ENCODE peak calls at places on chromosomes 3 and 15, in four cellular contexts. M is K562, P is GM12891, O is GM12878. N is an unnamed sample.

GRCh38 chr3:137263982-137264777 is 306.4 kb downstream of the IL20RB start:
- DNase-seq in M (no peak), P (no peak), O (no peak), N (no peak)

GRCh38 chr15:91516866-91517265 is 336.6 kb upstream of the SLCO3A1 start:
- DNase-seq in M (no peak), P (no peak), O (no peak), N (no peak)

GRCh38 chr3:4587838-4588105 is 94.6 kb downstream of the ITPR1 start:
- DNase-seq in M (no peak), P (no peak), O (no peak), N (no peak)

GRCh38 chr3:154779571-154779970 is 300.5 kb upstream of the MME start:
- DNase-seq in M (no peak), P (no peak), O (no peak), N (no peak)

GRCh38 chr3:172039352-172040077 is at the start of gene FNDC3B:
- DNase-seq in M (peak; percentile 78), P (peak; percentile 69), O (peak; percentile 59), N (peak; percentile 84)

GRCh38 chr3:114887806-114888205 is 259.3 kb downstream of the ZBTB20 start:
- DNase-seq in M (no peak), P (no peak), O (no peak), N (no peak)

GRCh38 chr15:77180757-77181156 is 109.8 kb upstream of the TSPAN3 start:
- DNase-seq in M (no peak), P (no peak), O (no peak), N (no peak)

GRCh38 chr3:104604326-104605010 is 762.2 kb upstream of the ALCAM start:
- DNase-seq in M (no peak), P (no peak), O (no peak), N (no peak)

GRCh38 chr15:51224428-51224827 is 114.0 kb downstream of the CYP19A1 start:
- DNase-seq in M (no peak), P (no peak), O (no peak), N (no peak)

GRCh38 chr3:46755646-46756045 is 38.0 kb upstream of the PRSS50 start:
- DNase-seq in M (no peak), P (no peak), O (no peak), N (no peak)

DNA sequence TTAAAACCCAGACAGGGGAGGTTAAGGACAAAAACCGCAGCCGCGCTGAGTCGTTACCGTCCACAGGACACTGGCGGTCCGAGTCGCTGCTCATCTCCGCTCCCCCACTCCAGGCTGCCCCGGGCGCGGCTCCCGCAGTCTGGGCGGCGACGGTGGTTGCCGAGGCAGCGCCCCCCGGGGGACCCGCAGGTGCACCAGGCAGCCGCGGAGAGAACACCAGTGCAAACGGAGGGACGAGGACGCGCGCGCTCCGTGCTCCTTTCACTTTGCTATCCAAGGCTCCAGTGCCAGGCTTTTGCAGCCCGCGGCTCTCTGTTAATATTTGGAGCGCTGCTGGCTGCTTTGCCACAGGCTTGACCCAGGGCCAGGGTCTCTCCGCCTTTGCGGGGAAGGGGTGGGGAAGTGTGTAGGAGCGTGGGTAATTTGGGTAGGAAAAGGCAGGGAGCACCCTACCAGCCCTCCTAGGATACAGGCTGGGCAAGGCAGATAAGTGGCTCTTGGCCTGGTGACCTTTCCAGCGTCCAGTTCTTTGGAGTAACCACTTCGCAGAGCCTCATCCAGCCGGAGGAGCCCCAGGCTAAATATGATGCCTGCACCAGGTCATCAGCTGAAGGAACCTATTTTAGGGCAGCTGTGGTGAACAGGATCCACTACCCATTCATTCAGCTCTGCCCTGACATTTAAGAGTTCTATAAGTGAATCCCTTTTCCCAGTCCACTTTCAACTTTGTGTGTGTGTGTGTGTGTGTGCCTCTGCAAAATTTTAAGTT is at the start of gene GADL1:
- DNase-seq in M (no peak), P (no peak), O (no peak), N (peak; percentile 2)
- TF ChIP-seq SPI1 in M (no peak), P (no peak), O (no peak), N (no peak)

GRCh38 chr3:139044366-139045210 is at the start of gene PRR23C:
- DNase-seq in M (peak; percentile 30), P (no peak), O (no peak), N (no peak)
- TF ChIP-seq SPI1 in M (no peak), P (no peak), O (no peak), N (no peak)

GRCh38 chr3:169082076-169082475 is 581.4 kb downstream of the MECOM start:
- DNase-seq in M (no peak), P (no peak), O (no peak), N (no peak)

GRCh38 chr3:169090559-169090958 is 573.0 kb downstream of the MECOM start:
- DNase-seq in M (no peak), P (no peak), O (no peak), N (no peak)

GRCh38 chr3:169082634-169083033 is 580.9 kb downstream of the MECOM start:
- DNase-seq in M (no peak), P (no peak), O (no peak), N (no peak)

GRCh38 chr3:169083126-169083525 is 580.4 kb downstream of the MECOM start:
- DNase-seq in M (no peak), P (no peak), O (no peak), N (no peak)

DNA sequence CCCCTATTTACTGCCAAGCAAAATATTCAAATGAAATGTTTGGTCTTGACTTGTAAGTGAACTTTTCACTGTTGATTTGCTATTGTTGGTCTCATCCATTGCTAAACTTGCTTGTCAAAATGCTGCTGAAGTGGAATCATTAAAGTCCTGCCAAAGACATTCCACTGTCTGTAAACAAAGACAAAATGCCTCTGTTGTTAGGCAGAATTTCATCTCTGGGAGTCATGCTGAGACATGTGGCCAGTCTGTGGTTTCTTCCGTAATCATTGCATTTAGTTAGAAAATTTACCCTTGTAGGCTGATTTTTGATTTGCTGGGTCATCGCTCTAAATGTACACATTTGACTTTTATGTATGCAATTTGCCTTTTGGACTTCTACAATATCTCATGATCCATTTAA is 577.7 kb downstream of the MECOM start:
- DNase-seq in M (no peak), P (no peak), O (no peak), N (no peak)
- TF ChIP-seq SPI1 in M (no peak), P (no peak), O (no peak), N (no peak)

DNA sequence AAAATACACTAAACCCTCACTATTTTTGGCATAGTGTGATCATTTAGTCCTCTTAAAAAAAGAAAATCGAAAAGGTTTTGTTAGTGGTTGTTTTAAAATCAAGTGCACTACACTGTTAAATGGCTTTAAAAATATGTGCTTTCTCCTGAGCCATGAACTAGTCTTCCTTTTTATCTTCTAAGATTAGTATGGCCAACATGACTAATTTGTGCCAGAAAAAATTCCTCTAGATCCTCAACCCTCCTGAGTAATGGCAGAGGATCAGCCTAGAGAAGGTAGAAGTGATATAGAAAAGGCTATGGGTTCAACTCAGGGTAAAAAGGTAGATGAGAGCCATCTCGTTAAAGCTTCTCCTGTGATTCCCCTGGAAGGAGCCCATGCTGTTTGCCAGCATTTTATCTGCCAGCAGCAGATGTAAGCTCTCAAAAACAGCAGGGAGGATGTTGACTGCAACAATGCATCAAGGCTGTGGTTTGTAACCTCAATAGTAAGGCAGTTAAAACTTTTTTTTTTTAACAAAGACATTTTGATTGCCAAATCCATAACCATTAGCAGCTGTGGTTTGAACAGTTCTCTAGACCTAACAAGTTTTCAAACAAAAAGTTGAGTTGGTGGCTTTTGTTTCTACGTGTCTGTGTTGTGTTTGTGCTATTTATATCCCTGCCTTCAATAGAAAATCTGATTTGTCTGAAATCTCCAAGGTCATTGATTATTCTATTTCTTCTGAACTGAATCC is 30.2 kb upstream of the ZNF609 start:
- DNase-seq in M (peak; percentile 22), P (no peak), O (peak; percentile 65), N (peak; percentile 59)
- TF ChIP-seq SPI1 in M (no peak), P (no peak), O (no peak), N (peak; percentile 2)

DNA sequence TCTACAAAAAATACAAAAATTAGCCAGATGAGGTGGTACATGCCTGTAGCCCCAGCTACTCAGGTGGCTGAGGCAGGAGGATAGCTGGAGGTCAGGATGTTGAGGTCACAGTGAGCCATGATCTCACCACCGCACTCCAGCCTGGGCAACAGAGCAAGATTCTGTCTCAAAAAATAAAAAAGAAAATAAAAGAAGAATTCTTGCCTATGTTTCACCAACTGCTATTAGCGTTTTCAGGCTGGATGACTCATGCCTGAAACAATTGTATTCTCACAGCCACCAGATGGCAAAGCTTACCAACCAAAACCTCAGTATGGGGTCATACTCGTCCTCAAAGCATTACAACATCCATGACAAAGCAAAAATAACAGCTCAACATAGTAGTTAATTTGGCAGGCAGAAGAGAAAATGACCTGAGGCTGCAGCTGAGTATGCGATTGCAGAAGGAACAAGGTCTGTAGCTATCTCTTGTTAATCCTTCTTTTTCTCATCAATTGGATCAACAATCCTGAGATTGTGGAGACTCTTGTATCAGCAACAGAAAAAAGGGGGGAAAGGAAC is 52.2 kb downstream of the TP53BP1 start:
- DNase-seq in M (peak; percentile 55), P (no peak), O (peak; percentile 12), N (peak; percentile 88)
- TF ChIP-seq SPI1 in M (no peak), P (no peak), O (no peak), N (no peak)

DNA sequence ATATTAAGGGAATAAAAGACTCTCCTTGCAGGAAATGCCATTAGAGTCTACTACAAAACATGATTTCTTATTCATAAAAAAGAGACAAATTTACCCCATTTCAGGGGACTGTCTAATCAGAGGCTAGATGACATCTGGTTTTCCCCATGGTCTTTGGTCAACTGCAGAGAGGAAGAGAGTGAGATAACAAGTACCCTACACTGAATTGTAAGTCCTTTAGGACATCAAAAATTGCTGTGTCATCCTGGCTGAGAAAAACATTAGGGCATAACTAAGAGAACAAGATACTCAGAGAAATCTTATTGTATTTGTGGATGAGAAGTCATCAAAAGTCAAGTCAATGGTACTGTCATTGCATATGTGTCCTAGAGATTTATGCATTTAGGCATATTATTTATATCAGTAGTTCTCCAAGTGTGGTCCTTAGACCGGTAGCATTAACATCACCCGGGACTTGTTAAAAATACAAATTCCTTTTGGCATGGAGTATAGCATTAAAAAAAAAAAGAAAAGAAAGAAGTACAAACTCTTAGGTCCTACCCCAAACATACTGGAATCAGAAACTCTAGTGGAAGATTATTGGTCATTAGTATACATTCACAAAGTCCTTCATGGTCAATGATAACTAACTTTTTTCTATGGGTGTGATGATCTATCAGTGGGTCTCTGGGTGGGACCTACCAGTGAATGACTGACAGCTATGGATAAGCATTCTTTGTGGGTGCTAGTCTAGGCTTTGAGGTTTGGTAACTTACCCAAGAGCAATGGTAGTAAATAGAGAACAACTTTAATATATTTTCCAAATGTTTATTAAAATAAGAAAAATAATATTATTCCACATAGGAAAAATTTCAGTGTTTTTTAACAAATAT is 29.0 kb upstream of the TBC1D5 start:
- DNase-seq in M (peak; percentile 58), P (no peak), O (no peak), N (no peak)
- TF ChIP-seq SPI1 in M (peak; percentile 60), P (no peak), O (no peak), N (no peak)

DNA sequence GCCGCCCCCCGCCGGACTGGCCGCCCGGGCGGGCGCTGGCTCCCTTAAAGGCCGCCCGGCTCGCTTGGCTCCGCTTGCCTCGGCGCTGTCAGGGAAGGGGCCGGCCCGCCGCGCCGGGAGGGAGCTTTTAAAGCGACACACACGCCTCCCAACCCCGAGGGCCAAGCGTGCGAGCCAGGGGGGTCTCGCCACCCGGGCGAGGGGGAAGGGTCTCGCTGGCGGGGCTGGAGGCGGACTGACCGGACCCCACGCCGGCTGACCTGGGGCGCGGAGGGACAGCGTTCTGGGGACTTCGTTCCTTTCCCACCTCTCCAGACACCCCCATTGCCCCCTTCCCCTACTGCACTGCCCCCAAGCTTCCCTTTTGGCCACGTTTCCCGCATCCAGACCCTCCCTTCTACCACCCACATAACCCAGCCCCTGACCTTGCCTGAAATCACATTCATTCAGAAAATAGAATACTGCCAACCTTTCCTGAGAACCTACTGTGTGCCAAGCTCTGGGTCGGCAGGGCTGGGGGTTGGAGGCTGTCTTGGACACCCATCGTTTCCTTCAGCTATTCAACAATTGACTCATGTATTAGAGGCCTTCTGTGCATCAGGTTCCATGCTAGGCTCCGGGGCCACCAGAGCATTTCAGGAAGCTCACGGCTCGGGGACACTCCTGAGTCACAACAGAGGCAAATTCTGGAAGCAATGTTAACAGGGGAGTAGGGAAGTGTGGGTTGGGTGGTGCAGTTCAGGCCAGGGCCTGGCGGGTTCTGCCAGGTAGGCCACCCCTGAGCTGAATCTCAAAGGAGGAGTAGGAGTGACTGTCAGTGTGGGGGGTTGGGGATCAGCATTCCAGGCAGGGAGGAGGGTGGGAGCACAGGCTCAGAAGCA is at the start of gene INSYN1:
- DNase-seq in M (no peak), P (no peak), O (no peak), N (no peak)
- TF ChIP-seq SPI1 in M (no peak), P (no peak), O (no peak), N (no peak)